ENCODE peak calls at places on chromosomes 2 and 18, in nine cellular contexts. E, Q, T, B, D, J, C, R and N are unnamed samples. For H3K4me1, the result is how much of the 10 kb centered on the place peaks cover.

GRCh38 chr2:222848862-222849261 is 12.0 kb upstream of the ACSL3 start:
- DNase-seq in E (no peak), Q (no peak), T (no peak), B (no peak), D (no peak), J (no peak), C (no peak), R (no peak), N (no peak)

GRCh38 chr2:170142502-170142901 is 35.4 kb upstream of the MYO3B start:
- DNase-seq in E (no peak), Q (no peak), T (no peak), B (no peak), D (no peak), J (no peak), C (no peak), R (no peak), N (no peak)

GRCh38 chr2:174247474-174248186 is 702 bp downstream of the OLA1 start:
- DNase-seq in E (peak), Q (peak), T (no peak), B (peak), D (peak), J (no peak), C (no peak), R (no peak), N (no peak)

GRCh38 chr2:144198116-144198515 is 321.8 kb downstream of the ZEB2 start:
- DNase-seq in E (no peak), Q (peak), T (peak), B (peak), D (no peak), J (no peak), C (no peak), R (no peak), N (no peak)

GRCh38 chr18:54086863-54087262 is 137.6 kb downstream of the MBD2 start:
- DNase-seq in E (no peak), Q (no peak), T (no peak), B (no peak), D (no peak), J (no peak), C (no peak), R (no peak), N (no peak)

GRCh38 chr18:31983020-31983419 is 35.6 kb upstream of the RNF125 start:
- DNase-seq in E (peak), Q (no peak), T (no peak), B (no peak), D (peak), J (no peak), C (peak), R (peak), N (no peak)

GRCh38 chr2:8527676-8528075 is 154.2 kb upstream of the ID2 start:
- DNase-seq in E (no peak), Q (no peak), T (no peak), B (no peak), D (no peak), J (no peak), C (no peak), R (no peak), N (no peak)

GRCh38 chr2:234293973-234294372 is 202.9 kb downstream of the ARL4C start:
- DNase-seq in E (no peak), Q (no peak), T (peak), B (no peak), D (no peak), J (peak), C (no peak), R (no peak), N (no peak)

GRCh38 chr2:221397179-221397578 is 174.9 kb downstream of the EPHA4 start:
- DNase-seq in E (no peak), Q (no peak), T (no peak), B (peak), D (no peak), J (no peak), C (no peak), R (no peak), N (no peak)

GRCh38 chr2:53177342-53177741 is 590.3 kb upstream of the CHAC2 start:
- DNase-seq in E (no peak), Q (no peak), T (no peak), B (no peak), D (no peak), J (no peak), C (no peak), R (no peak), N (no peak)

GRCh38 chr2:51165534-51166260 is 133.8 kb upstream of the NRXN1 start:
- DNase-seq in E (no peak), Q (no peak), T (no peak), B (peak), D (no peak), J (no peak), C (no peak), R (no peak), N (no peak)

GRCh38 chr18:74492259-74492658 is 3.9 kb upstream of the CNDP2 start:
- DNase-seq in E (no peak), Q (no peak), T (no peak), B (no peak), D (no peak), J (no peak), C (no peak), R (no peak), N (no peak)

GRCh38 chr18:79695856-79696850 is 16.6 kb downstream of the CTDP1 start:
- DNase-seq in E (no peak), Q (no peak), T (no peak), B (no peak), D (no peak), J (no peak), C (no peak), R (no peak), N (no peak)

GRCh38 chr2:219782999-219783398 is 155.6 kb downstream of the SLC4A3 start:
- DNase-seq in E (no peak), Q (no peak), T (no peak), B (no peak), D (no peak), J (no peak), C (no peak), R (no peak), N (no peak)

GRCh38 chr2:2740238-2740775 is 409.2 kb upstream of the MYT1L start:
- DNase-seq in E (no peak), Q (no peak), T (no peak), B (no peak), D (no peak), J (no peak), C (no peak), R (no peak), N (no peak)

GRCh38 chr2:240374085-240374907 is 61.2 kb upstream of the GPC1 start:
- DNase-seq in E (peak), Q (peak), T (no peak), B (peak), D (no peak), J (peak), C (peak), R (peak), N (no peak)

GRCh38 chr18:23825978-23826405 is 136.7 kb downstream of the LAMA3 start:
- DNase-seq in E (peak), Q (peak), T (no peak), B (peak), D (no peak), J (no peak), C (peak), R (peak), N (no peak)

GRCh38 chr2:168639501-168639900 is 162.9 kb upstream of the NOSTRIN start:
- DNase-seq in E (peak), Q (peak), T (no peak), B (peak), D (peak), J (peak), C (peak), R (peak), N (peak)

GRCh38 chr2:76870581-76870980 is 651.6 kb downstream of the LRRTM4 start:
- DNase-seq in E (no peak), Q (peak), T (no peak), B (peak), D (no peak), J (no peak), C (no peak), R (no peak), N (no peak)

GRCh38 chr2:3433339-3433699 is 53.8 kb downstream of the TRAPPC12 start:
- DNase-seq in E (no peak), Q (no peak), T (no peak), B (no peak), D (no peak), J (no peak), C (no peak), R (no peak), N (no peak)

GRCh38 chr2:10905006-10905871 is 6.5 kb upstream of the KCNF1 start:
- DNase-seq in E (no peak), Q (no peak), T (no peak), B (no peak), D (no peak), J (no peak), C (no peak), R (no peak), N (no peak)

GRCh38 chr2:239455436-239456203 is 54.8 kb upstream of the HDAC4 start:
- DNase-seq in E (no peak), Q (no peak), T (no peak), B (no peak), D (no peak), J (no peak), C (no peak), R (no peak), N (no peak)

GRCh38 chr2:75102011-75102410 is 97.3 kb downstream of the TACR1 start:
- DNase-seq in E (no peak), Q (no peak), T (no peak), B (no peak), D (no peak), J (no peak), C (no peak), R (no peak), N (no peak)

GRCh38 chr2:156445311-156446218 is 9.4 kb downstream of the GPD2 start:
- DNase-seq in E (no peak), Q (peak), T (no peak), B (peak), D (no peak), J (no peak), C (no peak), R (no peak), N (no peak)

GRCh38 chr2:85161626-85161960 is 28.4 kb downstream of the TCF7L1 start:
- DNase-seq in E (no peak), Q (peak), T (no peak), B (peak), D (no peak), J (no peak), C (no peak), R (no peak), N (no peak)

GRCh38 chr2:70083344-70084156 is 3.7 kb upstream of the PCBP1 start:
- DNase-seq in E (no peak), Q (peak), T (peak), B (peak), D (peak), J (no peak), C (no peak), R (no peak), N (no peak)

GRCh38 chr2:15754703-15755099 is 163.0 kb downstream of the DDX1 start:
- DNase-seq in E (no peak), Q (no peak), T (no peak), B (no peak), D (no peak), J (no peak), C (no peak), R (no peak), N (no peak)

GRCh38 chr2:9627310-9627709 is 3.5 kb downstream of the YWHAQ start:
- DNase-seq in E (no peak), Q (no peak), T (no peak), B (peak), D (no peak), J (no peak), C (no peak), R (no peak), N (no peak)

GRCh38 chr2:127700527-127701192 is 637 bp upstream of the SFT2D3 start:
- DNase-seq in E (peak), Q (peak), T (peak), B (no peak), D (peak), J (peak), C (peak), R (peak), N (no peak)

GRCh38 chr2:69798466-69798908 is 31.0 kb upstream of the GMCL1 start:
- DNase-seq in E (peak), Q (peak), T (no peak), B (peak), D (no peak), J (no peak), C (peak), R (peak), N (no peak)

GRCh38 chr2:170454471-170455372 is 260.4 kb upstream of the SP5 start:
- DNase-seq in E (no peak), Q (no peak), T (no peak), B (no peak), D (peak), J (no peak), C (no peak), R (no peak), N (no peak)

GRCh38 chr18:58756596-58757240 is 85.5 kb downstream of the MALT1 start:
- DNase-seq in E (no peak), Q (no peak), T (no peak), B (no peak), D (no peak), J (no peak), C (no peak), R (no peak), N (no peak)

DNA sequence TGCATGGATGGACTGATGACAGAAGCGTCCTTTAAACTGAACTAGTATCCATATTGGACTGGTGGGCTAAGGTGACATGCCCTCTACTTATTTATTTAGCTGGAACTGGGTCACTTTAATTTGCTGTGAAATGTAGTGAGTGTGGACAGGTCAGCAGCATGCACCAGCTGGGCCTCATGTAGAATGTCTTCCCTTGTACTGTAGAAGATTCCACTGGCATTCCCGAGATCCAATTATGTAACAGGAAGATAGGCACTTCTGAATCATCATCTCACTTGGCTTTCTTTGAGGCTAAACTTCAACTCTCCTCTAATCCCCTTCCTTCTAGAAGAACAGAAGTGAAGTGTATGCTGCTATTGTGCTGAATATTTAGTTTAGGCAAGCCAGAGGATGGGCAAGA is 296.2 kb downstream of the SLC8A1 start:
- DNase-seq in E (no peak), Q (peak), T (no peak), B (peak), D (no peak), J (no peak), C (no peak), R (no peak), N (no peak)
- H3K4me1 ChIP-seq in E (under half), Q (under half), T (under half), B (under half), D (under half), J (under half), C (under half), R (under half), N (under half)

GRCh38 chr2:64860321-64860751 is 128.9 kb upstream of the SLC1A4 start:
- DNase-seq in E (no peak), Q (no peak), T (no peak), B (no peak), D (no peak), J (no peak), C (peak), R (no peak), N (no peak)

GRCh38 chr2:64860936-64861335 is 128.3 kb upstream of the SLC1A4 start:
- DNase-seq in E (no peak), Q (no peak), T (no peak), B (no peak), D (no peak), J (no peak), C (no peak), R (no peak), N (no peak)

GRCh38 chr2:64862001-64862397 is 127.2 kb upstream of the SLC1A4 start:
- DNase-seq in E (no peak), Q (no peak), T (no peak), B (no peak), D (no peak), J (no peak), C (no peak), R (no peak), N (no peak)

GRCh38 chr2:64862623-64863022 is 126.6 kb upstream of the SLC1A4 start:
- DNase-seq in E (no peak), Q (peak), T (no peak), B (no peak), D (no peak), J (no peak), C (no peak), R (no peak), N (no peak)

DNA sequence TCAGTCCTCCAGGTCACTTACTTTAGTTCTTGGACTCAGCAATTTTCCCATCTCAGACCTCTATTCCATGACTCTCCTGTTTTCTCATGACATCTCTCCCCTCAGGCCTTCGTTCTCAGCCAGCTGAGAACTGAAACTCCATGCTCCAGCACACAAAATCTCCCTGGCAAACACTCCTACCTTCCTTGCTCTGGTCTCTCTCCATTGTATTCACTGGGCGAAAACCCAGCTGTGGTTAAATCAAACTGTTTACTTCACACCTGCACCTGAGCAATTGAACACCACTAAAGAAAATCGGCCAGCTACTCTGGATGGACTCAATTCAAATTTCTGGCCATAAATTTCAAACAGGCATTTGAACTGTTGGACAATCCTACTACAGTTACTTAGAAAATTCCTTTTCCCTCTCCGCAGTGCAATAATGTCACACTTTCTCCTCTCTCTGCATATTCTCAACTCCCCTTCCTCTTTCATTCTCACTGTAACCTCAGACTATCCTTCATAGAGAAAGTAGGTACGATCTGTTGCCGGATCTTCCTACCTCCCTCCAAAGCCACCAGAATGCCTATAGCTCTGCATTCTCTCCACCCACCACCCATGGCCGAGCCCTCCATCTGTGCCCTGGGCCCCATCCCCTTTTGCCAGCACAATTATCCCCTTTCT is 127.7 kb upstream of the SLC1A4 start:
- DNase-seq in E (no peak), Q (no peak), T (no peak), B (no peak), D (no peak), J (no peak), C (no peak), R (no peak), N (no peak)
- H3K4me1 ChIP-seq in E (under half), Q (under half), T (half or more), B (under half), D (under half), J (under half), C (half or more), R (half or more), N (under half)

GRCh38 chr2:130366720-130367119 is 10.9 kb downstream of the PTPN18 start:
- DNase-seq in E (no peak), Q (no peak), T (no peak), B (no peak), D (no peak), J (no peak), C (no peak), R (no peak), N (no peak)
- H3K4me1 ChIP-seq in E (under half), Q (under half), T (under half), B (under half), D (under half), J (under half), C (under half), R (under half), N (under half)

DNA sequence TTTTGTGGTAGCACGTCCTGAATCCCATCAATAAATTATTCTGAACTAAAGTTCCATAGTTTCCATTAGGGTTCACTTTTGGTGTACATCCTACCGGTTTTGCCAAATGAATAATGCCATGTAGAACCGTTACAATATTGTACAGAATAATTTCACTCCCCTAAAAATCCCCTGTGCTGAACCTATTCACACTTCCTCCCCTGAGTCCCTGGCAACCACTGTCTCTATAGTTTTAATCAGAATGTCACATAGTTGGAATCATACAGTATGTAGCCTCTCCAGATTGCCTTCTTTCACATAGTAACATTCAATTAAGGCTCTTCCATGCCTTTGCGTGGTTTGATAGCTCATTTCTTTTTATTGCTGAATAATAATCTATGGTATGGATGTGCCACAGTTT is 9.6 kb upstream of the CASP8 start:
- DNase-seq in E (no peak), Q (no peak), T (no peak), B (no peak), D (no peak), J (no peak), C (no peak), R (no peak), N (no peak)
- H3K4me1 ChIP-seq in E (under half), Q (under half), T (under half), B (under half), D (under half), J (under half), C (under half), R (under half), N (under half)

GRCh38 chr2:177119099-177119498 is 93.5 kb upstream of the HNRNPA3 start:
- DNase-seq in E (no peak), Q (no peak), T (no peak), B (no peak), D (no peak), J (no peak), C (no peak), R (no peak), N (no peak)

GRCh38 chr2:177127821-177128220 is 84.8 kb upstream of the HNRNPA3 start:
- DNase-seq in E (no peak), Q (no peak), T (no peak), B (no peak), D (no peak), J (no peak), C (no peak), R (no peak), N (no peak)

GRCh38 chr2:177124371-177124770 is 88.2 kb upstream of the HNRNPA3 start:
- DNase-seq in E (no peak), Q (no peak), T (no peak), B (no peak), D (no peak), J (no peak), C (no peak), R (no peak), N (no peak)

GRCh38 chr2:177118636-177119035 is 94.0 kb upstream of the HNRNPA3 start:
- DNase-seq in E (no peak), Q (no peak), T (no peak), B (no peak), D (no peak), J (peak), C (no peak), R (no peak), N (no peak)

GRCh38 chr2:177123048-177123447 is 89.5 kb upstream of the HNRNPA3 start:
- DNase-seq in E (no peak), Q (no peak), T (no peak), B (no peak), D (no peak), J (no peak), C (no peak), R (no peak), N (no peak)
- H3K4me1 ChIP-seq in E (under half), Q (under half), T (under half), B (under half), D (under half), J (under half), C (under half), R (under half), N (under half)

DNA sequence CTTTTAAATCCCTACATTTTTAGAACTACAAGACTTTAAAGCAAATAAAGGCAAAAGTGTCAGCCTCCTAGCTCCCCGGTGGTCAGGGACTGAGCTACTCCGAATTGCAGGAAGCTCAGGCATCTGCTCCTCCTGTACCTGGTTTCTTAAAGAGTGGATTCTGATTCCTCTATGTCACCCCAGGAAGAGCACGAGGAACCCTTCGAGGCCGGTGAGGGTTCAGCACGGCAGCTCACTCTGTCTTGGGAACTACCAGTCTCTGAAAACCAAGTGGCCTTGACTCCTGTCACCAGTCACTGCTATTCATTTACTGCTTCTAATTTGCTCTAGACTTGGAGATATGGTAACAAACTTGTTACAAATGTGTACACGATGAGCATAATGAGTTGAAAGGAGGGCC is 2.3 kb downstream of the PER2 start:
- DNase-seq in E (no peak), Q (no peak), T (no peak), B (no peak), D (no peak), J (no peak), C (no peak), R (no peak), N (no peak)
- H3K4me1 ChIP-seq in E (under half), Q (half or more), T (under half), B (under half), D (half or more), J (under half), C (half or more), R (half or more), N (under half)

GRCh38 chr2:43100883-43101662 is 125.3 kb downstream of the ZFP36L2 start:
- DNase-seq in E (no peak), Q (no peak), T (no peak), B (peak), D (no peak), J (peak), C (peak), R (peak), N (no peak)
- H3K4me1 ChIP-seq in E (under half), Q (under half), T (under half), B (under half), D (under half), J (under half), C (half or more), R (half or more), N (under half)